ENCODE peak calls at places on chromosome 21, in ten cellular contexts. U, Y, S, P, R, L, M, E, K and A are unnamed samples.

GRCh38 chr21:33025106-33025470 is 647 bp upstream of the OLIG2 start:
- DNase-seq in U (no peak), Y (no peak), P (no peak), L (no peak), E (peak), K (no peak), M (no peak), R (no peak), S (no peak), A (no peak)

GRCh38 chr21:41958886-41959563 is 5.2 kb upstream of the C2CD2 start:
- DNase-seq in S (peak), U (no peak), Y (no peak), M (no peak), L (no peak), E (peak), K (no peak), P (no peak), R (peak), A (no peak)

GRCh38 chr21:45001134-45002095 is 61.6 kb downstream of the SLX9 start:
- DNase-seq in E (peak), S (peak), L (no peak), K (no peak), Y (peak), M (peak), R (peak), P (peak), U (no peak), A (no peak)

GRCh38 chr21:21406918-21407317 is 408.7 kb downstream of the NCAM2 start:
- DNase-seq in S (no peak), L (no peak), K (no peak), M (no peak), Y (peak), P (no peak), U (no peak), E (no peak), R (no peak), A (no peak)

GRCh38 chr21:35520302-35520701 is 471.2 kb upstream of the RUNX1 start:
- DNase-seq in S (no peak), R (no peak), M (no peak), P (no peak), U (no peak), K (no peak), E (no peak), Y (no peak), L (no peak), A (no peak)

GRCh38 chr21:44487831-44488230 is 32.5 kb downstream of the LRRC3 start:
- DNase-seq in L (peak), P (no peak), K (peak), S (peak), R (no peak), Y (peak), E (no peak), U (peak), M (peak), A (no peak)

GRCh38 chr21:25801217-25802015 is 66.6 kb downstream of the GABPA start:
- DNase-seq in K (peak), S (peak), R (peak), U (peak), P (peak), L (peak), M (peak), Y (peak), E (peak), A (peak)

GRCh38 chr21:26881504-26882228 is 36.5 kb upstream of the ADAMTS1 start:
- DNase-seq in U (peak), E (no peak), L (no peak), Y (peak), K (peak), S (peak), M (peak), R (peak), P (no peak), A (no peak)